ENCODE peak calls at places on chromosomes 7 and 10, in nine cellular contexts. One of them, this sample, is unnamed.

GRCh38 chr10:77104459-77104980 is 533.1 kb downstream of the KCNMA1 start:
- DNase-seq in H54: peak
- DNase-seq in AG20443: peak
- DNase-seq in GF-D8: no peak
- DNase-seq in NCI-H1436: no peak
- DNase-seq in NCI-H187: no peak
- DNase-seq in epithelial cell of proximal tubule: no peak
- DNase-seq in BJ: peak
- DNase-seq in smooth muscle cell of the brain vasculature: peak
- DNase-seq in this sample: peak

GRCh38 chr7:27303021-27303420 is 60.4 kb downstream of the EVX1 start:
- DNase-seq in H54: no peak
- DNase-seq in AG20443: peak
- DNase-seq in GF-D8: no peak
- DNase-seq in NCI-H1436: no peak
- DNase-seq in NCI-H187: no peak
- DNase-seq in epithelial cell of proximal tubule: no peak
- DNase-seq in BJ: no peak
- DNase-seq in smooth muscle cell of the brain vasculature: no peak
- DNase-seq in this sample: no peak

GRCh38 chr7:125675169-125675568 is 745.5 kb upstream of the POT1 start:
- DNase-seq in H54: no peak
- DNase-seq in AG20443: no peak
- DNase-seq in GF-D8: no peak
- DNase-seq in NCI-H1436: no peak
- DNase-seq in NCI-H187: no peak
- DNase-seq in epithelial cell of proximal tubule: no peak
- DNase-seq in BJ: no peak
- DNase-seq in smooth muscle cell of the brain vasculature: no peak
- DNase-seq in this sample: no peak

GRCh38 chr10:79250259-79250658 is 97.0 kb upstream of the PPIF start:
- DNase-seq in H54: no peak
- DNase-seq in AG20443: no peak
- DNase-seq in GF-D8: no peak
- DNase-seq in NCI-H1436: no peak
- DNase-seq in NCI-H187: no peak
- DNase-seq in epithelial cell of proximal tubule: no peak
- DNase-seq in BJ: no peak
- DNase-seq in smooth muscle cell of the brain vasculature: no peak
- DNase-seq in this sample: no peak

GRCh38 chr7:115276791-115277190 is 354.9 kb downstream of the MDFIC start:
- DNase-seq in H54: no peak
- DNase-seq in AG20443: no peak
- DNase-seq in GF-D8: no peak
- DNase-seq in NCI-H1436: no peak
- DNase-seq in NCI-H187: no peak
- DNase-seq in epithelial cell of proximal tubule: no peak
- DNase-seq in BJ: no peak
- DNase-seq in smooth muscle cell of the brain vasculature: no peak
- DNase-seq in this sample: no peak

GRCh38 chr10:4683838-4684237 is 142.2 kb upstream of the AKR1E2 start:
- DNase-seq in H54: no peak
- DNase-seq in AG20443: no peak
- DNase-seq in GF-D8: no peak
- DNase-seq in NCI-H1436: no peak
- DNase-seq in NCI-H187: no peak
- DNase-seq in epithelial cell of proximal tubule: no peak
- DNase-seq in BJ: no peak
- DNase-seq in smooth muscle cell of the brain vasculature: no peak
- DNase-seq in this sample: no peak

GRCh38 chr10:123831259-123831658 is 60.3 kb downstream of the CPXM2 start:
- DNase-seq in H54: no peak
- DNase-seq in AG20443: no peak
- DNase-seq in GF-D8: no peak
- DNase-seq in NCI-H1436: no peak
- DNase-seq in NCI-H187: no peak
- DNase-seq in epithelial cell of proximal tubule: no peak
- DNase-seq in BJ: no peak
- DNase-seq in smooth muscle cell of the brain vasculature: no peak
- DNase-seq in this sample: no peak

GRCh38 chr7:87961754-87962153 is 27.7 kb downstream of the ADAM22 start:
- DNase-seq in H54: no peak
- DNase-seq in AG20443: no peak
- DNase-seq in GF-D8: no peak
- DNase-seq in NCI-H1436: no peak
- DNase-seq in NCI-H187: no peak
- DNase-seq in epithelial cell of proximal tubule: no peak
- DNase-seq in BJ: no peak
- DNase-seq in smooth muscle cell of the brain vasculature: no peak
- DNase-seq in this sample: no peak

GRCh38 chr7:47356261-47356660 is 225.7 kb downstream of the TNS3 start:
- DNase-seq in H54: no peak
- DNase-seq in AG20443: no peak
- DNase-seq in GF-D8: no peak
- DNase-seq in NCI-H1436: no peak
- DNase-seq in NCI-H187: no peak
- DNase-seq in epithelial cell of proximal tubule: no peak
- DNase-seq in BJ: no peak
- DNase-seq in smooth muscle cell of the brain vasculature: no peak
- DNase-seq in this sample: no peak

GRCh38 chr7:98568891-98569290 is 48.2 kb upstream of the NPTX2 start:
- DNase-seq in H54: no peak
- DNase-seq in AG20443: no peak
- DNase-seq in GF-D8: no peak
- DNase-seq in NCI-H1436: no peak
- DNase-seq in NCI-H187: no peak
- DNase-seq in epithelial cell of proximal tubule: no peak
- DNase-seq in BJ: no peak
- DNase-seq in smooth muscle cell of the brain vasculature: no peak
- DNase-seq in this sample: no peak

GRCh38 chr10:36023939-36024338 is 381.8 kb upstream of the FZD8 start:
- DNase-seq in H54: peak
- DNase-seq in AG20443: peak
- DNase-seq in GF-D8: no peak
- DNase-seq in NCI-H1436: no peak
- DNase-seq in NCI-H187: no peak
- DNase-seq in epithelial cell of proximal tubule: peak
- DNase-seq in BJ: peak
- DNase-seq in smooth muscle cell of the brain vasculature: peak
- DNase-seq in this sample: peak

GRCh38 chr10:17644485-17644964 is 574 bp downstream of the STAM start:
- DNase-seq in H54: no peak
- DNase-seq in AG20443: peak
- DNase-seq in GF-D8: no peak
- DNase-seq in NCI-H1436: no peak
- DNase-seq in NCI-H187: no peak
- DNase-seq in epithelial cell of proximal tubule: no peak
- DNase-seq in BJ: no peak
- DNase-seq in smooth muscle cell of the brain vasculature: no peak
- DNase-seq in this sample: no peak

GRCh38 chr10:78756604-78757442 is 311.9 kb upstream of the ZMIZ1 start:
- DNase-seq in H54: peak
- DNase-seq in AG20443: peak
- DNase-seq in GF-D8: peak
- DNase-seq in NCI-H1436: no peak
- DNase-seq in NCI-H187: no peak
- DNase-seq in epithelial cell of proximal tubule: peak
- DNase-seq in BJ: peak
- DNase-seq in smooth muscle cell of the brain vasculature: peak
- DNase-seq in this sample: peak

GRCh38 chr7:39392151-39392550 is 174.1 kb upstream of the YAE1 start:
- DNase-seq in H54: no peak
- DNase-seq in AG20443: no peak
- DNase-seq in GF-D8: no peak
- DNase-seq in NCI-H1436: no peak
- DNase-seq in NCI-H187: no peak
- DNase-seq in epithelial cell of proximal tubule: no peak
- DNase-seq in BJ: no peak
- DNase-seq in smooth muscle cell of the brain vasculature: no peak
- DNase-seq in this sample: no peak

GRCh38 chr7:89029864-89030263 is 234.3 kb upstream of the TEX47 start:
- DNase-seq in H54: no peak
- DNase-seq in AG20443: no peak
- DNase-seq in GF-D8: no peak
- DNase-seq in NCI-H1436: no peak
- DNase-seq in NCI-H187: no peak
- DNase-seq in epithelial cell of proximal tubule: peak
- DNase-seq in BJ: no peak
- DNase-seq in smooth muscle cell of the brain vasculature: no peak
- DNase-seq in this sample: no peak

GRCh38 chr10:29948971-29949370 is 110.4 kb downstream of the JCAD start:
- DNase-seq in H54: no peak
- DNase-seq in AG20443: no peak
- DNase-seq in GF-D8: no peak
- DNase-seq in NCI-H1436: no peak
- DNase-seq in NCI-H187: no peak
- DNase-seq in epithelial cell of proximal tubule: no peak
- DNase-seq in BJ: no peak
- DNase-seq in smooth muscle cell of the brain vasculature: no peak
- DNase-seq in this sample: no peak

GRCh38 chr7:12351843-12352242 is 51.8 kb downstream of the VWDE start:
- DNase-seq in H54: no peak
- DNase-seq in AG20443: no peak
- DNase-seq in GF-D8: no peak
- DNase-seq in NCI-H1436: no peak
- DNase-seq in NCI-H187: no peak
- DNase-seq in epithelial cell of proximal tubule: no peak
- DNase-seq in BJ: no peak
- DNase-seq in smooth muscle cell of the brain vasculature: no peak
- DNase-seq in this sample: no peak

GRCh38 chr10:97522071-97522470 is 23.3 kb downstream of the UBTD1 start:
- DNase-seq in H54: no peak
- DNase-seq in AG20443: no peak
- DNase-seq in GF-D8: no peak
- DNase-seq in NCI-H1436: no peak
- DNase-seq in NCI-H187: no peak
- DNase-seq in epithelial cell of proximal tubule: no peak
- DNase-seq in BJ: no peak
- DNase-seq in smooth muscle cell of the brain vasculature: no peak
- DNase-seq in this sample: no peak

GRCh38 chr10:9096288-9096687 is 1041.8 kb downstream of the GATA3 start:
- DNase-seq in H54: no peak
- DNase-seq in AG20443: no peak
- DNase-seq in GF-D8: no peak
- DNase-seq in NCI-H1436: no peak
- DNase-seq in NCI-H187: no peak
- DNase-seq in epithelial cell of proximal tubule: no peak
- DNase-seq in BJ: no peak
- DNase-seq in smooth muscle cell of the brain vasculature: no peak
- DNase-seq in this sample: no peak

GRCh38 chr7:27148031-27148775 is 629 bp upstream of the HOXA6 start:
- DNase-seq in H54: no peak
- DNase-seq in AG20443: peak
- DNase-seq in GF-D8: no peak
- DNase-seq in NCI-H1436: peak
- DNase-seq in NCI-H187: no peak
- DNase-seq in epithelial cell of proximal tubule: no peak
- DNase-seq in BJ: no peak
- DNase-seq in smooth muscle cell of the brain vasculature: no peak
- DNase-seq in this sample: no peak

GRCh38 chr10:77279207-77279606 is 358.4 kb downstream of the KCNMA1 start:
- DNase-seq in H54: no peak
- DNase-seq in AG20443: peak
- DNase-seq in GF-D8: no peak
- DNase-seq in NCI-H1436: no peak
- DNase-seq in NCI-H187: no peak
- DNase-seq in epithelial cell of proximal tubule: no peak
- DNase-seq in BJ: no peak
- DNase-seq in smooth muscle cell of the brain vasculature: no peak
- DNase-seq in this sample: no peak

This sample was measured in AG09309.